ENCODE peak calls at places on chromosomes 2 and 18, in nine cellular contexts. P, R, V, Y, L, T, O, N and S are unnamed samples.

GRCh38 chr2:224257176-224257575 is 144.7 kb downstream of the FAM124B start:
- DNase-seq in Y (no peak), T (no peak), L (no peak), P (no peak), N (no peak), V (no peak), R (no peak), O (no peak), S (no peak)

GRCh38 chr2:170141865-170142264 is 36.1 kb upstream of the MYO3B start:
- DNase-seq in V (no peak), R (no peak), O (no peak), P (no peak), L (no peak), T (no peak), Y (no peak), N (peak; percentile 46), S (no peak)

GRCh38 chr18:59249186-59249774 is 24.0 kb downstream of the RAX start:
- DNase-seq in O (peak; percentile 62), R (peak; percentile 88), T (peak; percentile 96), V (peak; percentile 69), N (peak; percentile 60), P (peak; percentile 85), Y (peak; percentile 34), L (peak; percentile 78), S (peak; percentile 69)

GRCh38 chr18:58239879-58240278 is 195.9 kb downstream of the NEDD4L start:
- DNase-seq in L (no peak), T (no peak), N (no peak), Y (peak; percentile 86), V (no peak), R (no peak), P (no peak), O (no peak), S (no peak)

GRCh38 chr2:238587776-238588660 is 161.3 kb downstream of the ASB1 start:
- DNase-seq in N (no peak), T (no peak), Y (no peak), O (no peak), V (no peak), L (no peak), P (no peak), R (no peak), S (no peak)

GRCh38 chr2:207446653-207447052 is 83.1 kb upstream of the CREB1 start:
- DNase-seq in R (no peak), N (no peak), Y (no peak), T (no peak), P (no peak), V (no peak), L (no peak), O (peak; percentile 20), S (no peak)

GRCh38 chr2:233419626-233420431 is 65.5 kb downstream of the DGKD start:
- DNase-seq in T (no peak), V (peak; percentile 61), Y (no peak), L (no peak), N (peak; percentile 66), O (no peak), P (no peak), R (no peak), S (no peak)

GRCh38 chr18:8480506-8481328 is 128.5 kb upstream of the RAB12 start:
- DNase-seq in R (peak; percentile 83), T (peak; percentile 95), L (peak; percentile 16), N (no peak), O (peak; percentile 31), V (peak; percentile 72), P (peak; percentile 74), Y (peak; percentile 22), S (no peak)

GRCh38 chr2:86622409-86622877 is 1.2 kb downstream of the RNF103 start:
- DNase-seq in T (peak; percentile 33), Y (no peak), R (peak; percentile 61), N (no peak), P (peak; percentile 28), L (no peak), V (peak; percentile 53), O (peak; percentile 18), S (no peak)

GRCh38 chr2:126843046-126843445 is 55.6 kb upstream of the TEX51 start:
- DNase-seq in O (no peak), R (no peak), N (no peak), V (no peak), P (no peak), L (no peak), Y (no peak), T (no peak), S (no peak)

GRCh38 chr2:20356042-20356441 is 5.4 kb upstream of the PUM2 start:
- DNase-seq in N (no peak), V (no peak), L (peak; percentile 76), P (peak; percentile 98), R (no peak), Y (no peak), T (no peak), O (no peak), S (no peak)